ENCODE peak calls at places on chromosomes 5 and 9, in seven cellular contexts. T is uterus, N is astrocyte of the cerebellum, B is ovary, D is mammary epithelial cell, W is lung, Z is brain microvascular endothelial cell. M is an unnamed sample.

GRCh38 chr9:127588740-127589506 is 23.2 kb upstream of the STXBP1 start:
- DNase-seq in T (no peak), N (no peak), B (no peak), D (no peak), W (no peak), Z (no peak), M (no peak)

GRCh38 chr9:129284607-129285291 is 106.7 kb upstream of the IER5L start:
- DNase-seq in T (no peak), N (no peak), B (peak), D (no peak), W (no peak), Z (no peak), M (no peak)

GRCh38 chr5:82183828-82184227 is 94.3 kb downstream of the RPS23 start:
- DNase-seq in T (no peak), N (no peak), B (no peak), D (peak), W (no peak), Z (no peak), M (no peak)

GRCh38 chr9:93111371-93112115 is 15.5 kb downstream of the CARD19 start:
- DNase-seq in T (peak), N (no peak), B (peak), D (peak), W (no peak), Z (peak), M (no peak)

GRCh38 chr5:124790895-124791732 is 44.7 kb upstream of the ZNF608 start:
- DNase-seq in T (no peak), N (no peak), B (no peak), D (peak), W (no peak), Z (no peak), M (peak)

GRCh38 chr9:89871871-89872331 is 267.1 kb downstream of the GADD45G start:
- DNase-seq in T (peak), N (no peak), B (peak), D (no peak), W (no peak), Z (no peak), M (no peak)

GRCh38 chr5:15334551-15335302 is 165.3 kb upstream of the FBXL7 start:
- DNase-seq in T (no peak), N (no peak), B (no peak), D (no peak), W (peak), Z (no peak), M (no peak)

GRCh38 chr5:156326718-156327259 is at the start of gene SGCD:
- DNase-seq in T (peak), N (peak), B (peak), D (no peak), W (no peak), Z (peak), M (peak)

GRCh38 chr9:3873818-3874217 is 348.0 kb upstream of the RFX3 start:
- DNase-seq in T (no peak), N (no peak), B (no peak), D (no peak), W (no peak), Z (no peak), M (no peak)

GRCh38 chr5:113166285-113166684 is 189.7 kb downstream of the DCP2 start:
- DNase-seq in T (no peak), N (no peak), B (no peak), D (no peak), W (no peak), Z (peak), M (no peak)

GRCh38 chr5:75331095-75332090 is 5.6 kb upstream of the HMGCR start:
- DNase-seq in T (no peak), N (no peak), B (no peak), D (no peak), W (no peak), Z (no peak), M (no peak)

GRCh38 chr5:108136493-108136892 is 245.4 kb downstream of the FBXL17 start:
- DNase-seq in T (no peak), N (no peak), B (no peak), D (no peak), W (no peak), Z (no peak), M (no peak)

GRCh38 chr9:95102572-95102971 is 214.9 kb downstream of the FANCC start:
- DNase-seq in T (no peak), N (no peak), B (no peak), D (no peak), W (no peak), Z (no peak), M (no peak)

GRCh38 chr9:22147818-22148573 is 138.9 kb upstream of the CDKN2B start:
- DNase-seq in T (no peak), N (peak), B (no peak), D (peak), W (no peak), Z (peak), M (peak)

GRCh38 chr9:96062854-96063253 is 187.4 kb downstream of the ERCC6L2 start:
- DNase-seq in T (no peak), N (no peak), B (no peak), D (no peak), W (no peak), Z (no peak), M (no peak)

GRCh38 chr5:72467987-72468386 is 39.2 kb downstream of the ZNF366 start:
- DNase-seq in T (no peak), N (peak), B (no peak), D (peak), W (no peak), Z (peak), M (no peak)

GRCh38 chr5:97162045-97162444 is 19.6 kb upstream of the LIX1 start:
- DNase-seq in T (peak), N (peak), B (no peak), D (peak), W (peak), Z (peak), M (peak)

GRCh38 chr9:98271479-98271878 is 16.0 kb upstream of the TBC1D2 start:
- DNase-seq in T (no peak), N (no peak), B (no peak), D (no peak), W (no peak), Z (no peak), M (no peak)

GRCh38 chr9:122949696-122950095 is 8.9 kb downstream of the RABGAP1 start:
- DNase-seq in T (no peak), N (no peak), B (no peak), D (no peak), W (no peak), Z (no peak), M (no peak)

GRCh38 chr5:154366353-154366752 is 79.4 kb upstream of the SAP30L start:
- DNase-seq in T (no peak), N (no peak), B (no peak), D (peak), W (no peak), Z (peak), M (no peak)

GRCh38 chr5:104418056-104418455 is 855.5 kb upstream of the NUDT12 start:
- DNase-seq in T (no peak), N (no peak), B (no peak), D (no peak), W (no peak), Z (no peak), M (no peak)

GRCh38 chr5:141389153-141390042 is 1.9 kb downstream of the PCDHGB4 start:
- DNase-seq in T (no peak), N (no peak), B (no peak), D (no peak), W (no peak), Z (no peak), M (no peak)
- H3K4me3 ChIP-seq in T (no peak), N (no peak), B (no peak), D (no peak), W (no peak), Z (no peak), M (no peak)

DNA sequence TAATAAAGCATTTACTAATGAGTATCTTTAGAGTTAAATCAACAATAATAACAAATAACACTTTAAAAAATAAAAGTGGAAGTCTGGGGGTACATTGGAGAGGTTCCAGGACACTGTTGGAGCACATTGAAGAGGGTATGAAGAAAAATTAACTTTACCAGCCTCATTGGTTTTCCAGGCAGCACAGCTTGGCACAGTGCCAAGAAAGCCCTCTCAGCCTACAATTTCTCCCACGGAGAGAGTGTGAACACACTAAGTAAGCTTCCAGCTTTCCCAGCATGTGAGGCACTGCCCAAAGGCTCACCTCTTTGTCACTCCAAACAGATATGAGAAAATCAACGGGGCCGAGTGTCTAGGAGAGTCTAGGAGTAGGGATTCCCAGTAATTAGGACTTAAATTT is 1912.8 kb upstream of the NUDT12 start:
- DNase-seq in T (no peak), N (no peak), B (no peak), D (no peak), W (no peak), Z (no peak), M (no peak)
- TF ChIP-seq CTCF in T (no peak), N (no peak), B (no peak), D (no peak), W (no peak), Z (no peak), M (no peak)

DNA sequence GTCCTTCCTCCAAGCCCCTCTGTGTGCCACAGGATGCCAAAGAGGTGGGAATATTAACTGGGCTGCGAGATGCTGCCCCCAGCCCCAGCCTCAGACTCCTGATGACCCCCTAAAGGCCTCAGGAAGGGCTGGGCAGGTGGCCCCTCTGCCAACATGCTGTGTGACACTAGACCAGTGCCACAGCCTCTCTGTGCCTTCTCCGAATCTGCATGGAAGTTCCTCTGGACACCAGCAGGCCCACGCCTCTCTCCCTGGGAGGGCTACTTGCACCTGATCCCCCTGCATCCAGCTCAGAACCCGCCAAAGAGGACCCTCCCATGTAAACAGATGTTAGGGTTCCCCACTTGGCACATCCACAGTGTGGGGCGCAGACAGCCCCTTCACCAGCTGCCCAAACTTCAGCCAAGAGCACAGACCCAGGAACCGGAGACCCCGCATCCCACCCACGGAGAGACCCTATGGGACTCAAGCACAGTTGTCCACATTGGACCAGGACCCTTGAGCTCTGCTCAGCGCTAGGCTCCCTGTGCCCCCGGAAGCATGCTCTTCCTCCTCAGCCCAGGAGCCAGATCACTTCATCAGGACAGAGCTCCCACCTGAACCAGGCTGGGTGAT is 91.6 kb upstream of the LMX1B start:
- DNase-seq in T (no peak), N (no peak), B (no peak), D (no peak), W (no peak), Z (no peak), M (no peak)
- H3K4me3 ChIP-seq in T (no peak), N (no peak), B (no peak), D (no peak), W (no peak), Z (no peak), M (no peak)

GRCh38 chr5:9558319-9558965 is 12.6 kb upstream of the SEMA5A start:
- DNase-seq in T (no peak), N (no peak), B (no peak), D (no peak), W (no peak), Z (no peak), M (no peak)

GRCh38 chr5:9554122-9554521 is 8.2 kb upstream of the SEMA5A start:
- DNase-seq in T (no peak), N (no peak), B (no peak), D (no peak), W (no peak), Z (no peak), M (no peak)

GRCh38 chr5:9555961-9556360 is 10.1 kb upstream of the SEMA5A start:
- DNase-seq in T (no peak), N (no peak), B (no peak), D (no peak), W (no peak), Z (no peak), M (no peak)

GRCh38 chr5:9559965-9560364 is 14.1 kb upstream of the SEMA5A start:
- DNase-seq in T (no peak), N (no peak), B (no peak), D (no peak), W (no peak), Z (no peak), M (no peak)

GRCh38 chr5:9557696-9558095 is 11.8 kb upstream of the SEMA5A start:
- DNase-seq in T (no peak), N (no peak), B (no peak), D (peak), W (no peak), Z (peak), M (no peak)
- TF ChIP-seq CTCF in T (no peak), N (no peak), B (no peak), D (no peak), W (no peak), Z (no peak), M (no peak)

GRCh38 chr9:88258587-88258986 is 120.3 kb upstream of the SPATA31C2 start:
- DNase-seq in T (peak), N (no peak), B (peak), D (no peak), W (peak), Z (no peak), M (no peak)
- H3K4me3 ChIP-seq in T (no peak), N (no peak), B (no peak), D (no peak), W (no peak), Z (no peak), M (no peak)

DNA sequence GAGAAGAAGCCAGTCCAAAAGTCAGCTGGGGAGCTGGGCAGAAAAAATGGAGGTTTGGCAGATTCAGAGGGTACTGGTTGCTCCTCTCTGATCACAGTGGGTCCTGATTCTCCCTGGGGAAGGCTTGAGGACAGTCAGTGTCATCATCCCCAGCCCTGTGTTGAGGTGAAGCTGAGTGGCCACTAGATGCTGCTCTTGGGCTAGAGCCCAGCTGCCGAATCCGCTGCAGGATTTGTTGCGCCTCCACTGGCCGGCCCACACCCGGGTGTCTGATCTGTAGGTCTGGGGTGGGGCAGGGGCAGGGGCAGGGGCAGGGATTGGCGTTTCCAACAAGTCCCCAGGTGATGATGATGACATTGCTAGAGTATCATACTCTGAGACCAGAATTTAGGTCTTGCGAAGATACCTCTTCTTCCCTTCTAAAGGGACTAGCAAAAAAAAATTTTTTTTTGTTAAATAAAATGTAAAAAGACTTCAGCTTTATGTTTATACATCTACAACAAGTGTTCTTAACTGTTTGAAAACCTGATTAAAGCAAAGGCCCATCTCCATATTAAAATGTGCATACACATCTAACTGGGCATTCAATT is 106.8 kb downstream of the PDE6A start:
- DNase-seq in T (no peak), N (peak), B (peak), D (peak), W (no peak), Z (peak), M (no peak)
- TF ChIP-seq CTCF in T (no peak), N (peak), B (no peak), D (peak), W (peak), Z (peak), M (peak)

GRCh38 chr9:105067895-105068580 is 140.1 kb upstream of the ABCA1 start:
- DNase-seq in T (no peak), N (no peak), B (no peak), D (peak), W (no peak), Z (peak), M (no peak)

GRCh38 chr9:105066265-105066865 is 138.4 kb upstream of the ABCA1 start:
- DNase-seq in T (no peak), N (no peak), B (no peak), D (peak), W (no peak), Z (no peak), M (no peak)

GRCh38 chr9:105063665-105064247 is 135.8 kb upstream of the ABCA1 start:
- DNase-seq in T (peak), N (peak), B (peak), D (peak), W (no peak), Z (peak), M (peak)

GRCh38 chr9:105064248-105065118 is 136.5 kb upstream of the ABCA1 start:
- DNase-seq in T (peak), N (peak), B (peak), D (peak), W (peak), Z (peak), M (peak)

DNA sequence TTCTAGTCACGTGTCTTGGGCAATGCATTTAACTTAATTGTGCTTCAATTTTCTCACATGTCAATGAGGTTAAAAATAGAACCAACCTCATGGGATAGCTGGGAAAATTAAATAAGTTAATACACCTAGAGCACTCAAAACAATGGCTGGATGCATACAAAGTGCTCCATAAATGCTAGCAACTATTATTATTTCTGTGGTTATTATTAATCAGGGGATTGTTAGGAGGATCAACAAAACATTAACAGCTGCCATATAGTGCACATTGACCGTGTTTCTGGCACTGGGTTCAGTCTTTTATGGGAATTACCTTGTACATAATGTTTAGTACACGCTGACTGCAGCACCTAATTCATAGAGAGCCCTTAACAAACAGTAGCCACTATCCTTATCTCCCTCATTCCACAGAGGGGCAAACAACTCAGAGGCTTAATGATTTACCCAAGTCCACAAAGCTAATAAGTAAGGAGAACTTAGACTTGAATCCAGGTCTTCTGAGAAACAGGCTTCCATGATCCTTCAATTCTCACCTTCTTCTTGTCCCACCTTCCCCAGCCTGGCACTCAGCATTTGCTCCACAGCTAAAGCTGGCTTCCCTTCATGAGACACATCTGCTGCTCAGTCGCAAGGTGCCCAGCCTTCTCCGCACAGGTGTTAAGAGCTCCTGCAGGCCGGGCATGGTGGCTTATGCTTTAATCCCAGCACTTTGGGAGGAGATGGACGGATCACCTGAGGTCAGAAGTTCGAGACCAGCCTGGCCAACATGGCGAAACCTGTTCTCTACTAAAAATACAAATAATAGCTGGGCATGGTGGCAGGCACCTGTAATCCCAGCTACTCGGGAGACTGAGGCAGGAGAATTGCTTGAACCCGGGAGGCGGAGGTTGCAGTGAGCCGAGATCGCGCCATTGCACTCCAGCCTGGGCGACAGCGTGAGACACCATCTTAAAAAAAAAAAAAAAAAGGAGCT is 137.4 kb upstream of the ABCA1 start:
- DNase-seq in T (no peak), N (no peak), B (no peak), D (no peak), W (no peak), Z (no peak), M (no peak)
- H3K4me3 ChIP-seq in T (no peak), N (no peak), B (no peak), D (no peak), W (no peak), Z (no peak), M (no peak)

GRCh38 chr5:134125195-134126015 is 10.9 kb downstream of the TCF7 start:
- DNase-seq in T (peak), N (peak), B (peak), D (peak), W (no peak), Z (peak), M (peak)
- TF ChIP-seq CTCF in T (no peak), N (no peak), B (no peak), D (no peak), W (no peak), Z (no peak), M (no peak)

GRCh38 chr5:177508217-177508611 is 1.4 kb downstream of the DOK3 start:
- DNase-seq in T (no peak), N (no peak), B (no peak), D (no peak), W (no peak), Z (no peak), M (no peak)

GRCh38 chr5:177509361-177509951 is at the start of gene DOK3:
- DNase-seq in T (no peak), N (no peak), B (no peak), D (no peak), W (peak), Z (no peak), M (no peak)

GRCh38 chr5:177508837-177509236 is 789 bp downstream of the DOK3 start:
- DNase-seq in T (no peak), N (no peak), B (no peak), D (no peak), W (no peak), Z (no peak), M (no peak)

GRCh38 chr5:177507165-177507564 is 2.5 kb downstream of the DOK3 start:
- DNase-seq in T (no peak), N (no peak), B (no peak), D (no peak), W (no peak), Z (peak), M (no peak)

GRCh38 chr5:177507596-177508216 is 1.9 kb downstream of the DOK3 start:
- DNase-seq in T (no peak), N (no peak), B (no peak), D (no peak), W (no peak), Z (no peak), M (no peak)
- H3K4me3 ChIP-seq in T (no peak), N (no peak), B (no peak), D (no peak), W (no peak), Z (no peak), M (no peak)